ENCODE peak calls at places on chromosome X, in ten cellular contexts. One of them, this sample, is unnamed.

GRCh38 chrX:13472975-13473665 is 96.3 kb upstream of the EGFL6 start:
- DNase-seq in fibroblast of lung: no peak
- DNase-seq in GM23248: peak; percentile 32
- DNase-seq in A549: no peak
- DNase-seq in pancreas: no peak
- DNase-seq in psoas muscle: no peak
- DNase-seq in IMR-90: no peak
- DNase-seq in heart right ventricle: no peak
- DNase-seq in aorta: no peak
- DNase-seq in endodermal cell: no peak
- DNase-seq in this sample: no peak

GRCh38 chrX:15465896-15466651 is 27.1 kb downstream of the PIR start:
- DNase-seq in psoas muscle: no peak
- DNase-seq in fibroblast of lung: no peak
- DNase-seq in endodermal cell: peak; percentile 86
- DNase-seq in heart right ventricle: no peak
- DNase-seq in IMR-90: peak; percentile 7
- DNase-seq in A549: no peak
- DNase-seq in pancreas: no peak
- DNase-seq in GM23248: peak; percentile 20
- DNase-seq in aorta: no peak
- DNase-seq in this sample: no peak

GRCh38 chrX:6849711-6850415 is 297.6 kb upstream of the STS start:
- DNase-seq in GM23248: peak; percentile 1
- DNase-seq in psoas muscle: no peak
- DNase-seq in fibroblast of lung: peak; percentile 20
- DNase-seq in A549: no peak
- DNase-seq in endodermal cell: no peak
- DNase-seq in heart right ventricle: no peak
- DNase-seq in IMR-90: peak; percentile 2
- DNase-seq in aorta: no peak
- DNase-seq in pancreas: no peak
- DNase-seq in this sample: no peak

GRCh38 chrX:43973249-43973672 is at the start of gene NDP:
- DNase-seq in fibroblast of lung: peak; percentile 13
- DNase-seq in aorta: no peak
- DNase-seq in A549: no peak
- DNase-seq in endodermal cell: peak; percentile 43
- DNase-seq in pancreas: no peak
- DNase-seq in IMR-90: no peak
- DNase-seq in GM23248: peak; percentile 34
- DNase-seq in heart right ventricle: no peak
- DNase-seq in psoas muscle: no peak
- DNase-seq in this sample: no peak

GRCh38 chrX:3143043-3143799 is 102.0 kb downstream of the ARSF start:
- DNase-seq in IMR-90: no peak
- DNase-seq in heart right ventricle: no peak
- DNase-seq in psoas muscle: no peak
- DNase-seq in pancreas: no peak
- DNase-seq in aorta: no peak
- DNase-seq in fibroblast of lung: no peak
- DNase-seq in A549: no peak
- DNase-seq in endodermal cell: no peak
- DNase-seq in GM23248: no peak
- DNase-seq in this sample: no peak

GRCh38 chrX:53050841-53051240 is 2.3 kb downstream of the GPR173 start:
- DNase-seq in A549: no peak
- DNase-seq in pancreas: no peak
- DNase-seq in IMR-90: no peak
- DNase-seq in fibroblast of lung: peak; percentile 57
- DNase-seq in psoas muscle: no peak
- DNase-seq in heart right ventricle: no peak
- DNase-seq in GM23248: peak; percentile 45
- DNase-seq in endodermal cell: no peak
- DNase-seq in aorta: no peak
- DNase-seq in this sample: no peak

GRCh38 chrX:132118361-132118760 is 9.5 kb downstream of the FRMD7 start:
- DNase-seq in A549: no peak
- DNase-seq in psoas muscle: no peak
- DNase-seq in fibroblast of lung: no peak
- DNase-seq in heart right ventricle: no peak
- DNase-seq in IMR-90: no peak
- DNase-seq in pancreas: no peak
- DNase-seq in aorta: no peak
- DNase-seq in endodermal cell: peak; percentile 56
- DNase-seq in GM23248: no peak
- DNase-seq in this sample: no peak

GRCh38 chrX:10949541-10949940 is 161.6 kb upstream of the HCCS start:
- DNase-seq in aorta: no peak
- DNase-seq in GM23248: no peak
- DNase-seq in endodermal cell: no peak
- DNase-seq in heart right ventricle: no peak
- DNase-seq in A549: no peak
- DNase-seq in IMR-90: no peak
- DNase-seq in fibroblast of lung: no peak
- DNase-seq in psoas muscle: no peak
- DNase-seq in pancreas: no peak
- DNase-seq in this sample: no peak

GRCh38 chrX:126982158-126982557 is 162.6 kb downstream of the PRR32 start:
- DNase-seq in aorta: no peak
- DNase-seq in pancreas: no peak
- DNase-seq in psoas muscle: no peak
- DNase-seq in IMR-90: no peak
- DNase-seq in heart right ventricle: no peak
- DNase-seq in GM23248: no peak
- DNase-seq in A549: no peak
- DNase-seq in endodermal cell: no peak
- DNase-seq in fibroblast of lung: no peak
- DNase-seq in this sample: no peak

GRCh38 chrX:10794203-10794630 is 173.8 kb upstream of the MID1 start:
- DNase-seq in heart right ventricle: no peak
- DNase-seq in aorta: no peak
- DNase-seq in GM23248: peak; percentile 2
- DNase-seq in endodermal cell: no peak
- DNase-seq in psoas muscle: no peak
- DNase-seq in fibroblast of lung: no peak
- DNase-seq in IMR-90: no peak
- DNase-seq in pancreas: no peak
- DNase-seq in A549: no peak
- DNase-seq in this sample: no peak

GRCh38 chrX:80174925-80175574 is 160.5 kb downstream of the TBX22 start:
- DNase-seq in heart right ventricle: peak; percentile 54
- DNase-seq in fibroblast of lung: no peak
- DNase-seq in psoas muscle: peak; percentile 37
- DNase-seq in pancreas: peak; percentile 15
- DNase-seq in endodermal cell: no peak
- DNase-seq in IMR-90: no peak
- DNase-seq in GM23248: no peak
- DNase-seq in A549: no peak
- DNase-seq in aorta: peak; percentile 86
- DNase-seq in this sample: peak; percentile 43

GRCh38 chrX:112653017-112653416 is 26.7 kb downstream of the LHFPL1 start:
- DNase-seq in IMR-90: no peak
- DNase-seq in aorta: no peak
- DNase-seq in pancreas: no peak
- DNase-seq in heart right ventricle: no peak
- DNase-seq in psoas muscle: no peak
- DNase-seq in endodermal cell: no peak
- DNase-seq in fibroblast of lung: no peak
- DNase-seq in GM23248: no peak
- DNase-seq in A549: no peak
- DNase-seq in this sample: no peak

GRCh38 chrX:21912220-21912619 is 28.3 kb upstream of the SMS start:
- DNase-seq in aorta: no peak
- DNase-seq in psoas muscle: no peak
- DNase-seq in endodermal cell: no peak
- DNase-seq in fibroblast of lung: no peak
- DNase-seq in A549: no peak
- DNase-seq in pancreas: no peak
- DNase-seq in GM23248: no peak
- DNase-seq in IMR-90: no peak
- DNase-seq in heart right ventricle: no peak
- DNase-seq in this sample: no peak

GRCh38 chrX:13827693-13828092 is 10.8 kb upstream of the GPM6B start:
- DNase-seq in endodermal cell: no peak
- DNase-seq in fibroblast of lung: no peak
- DNase-seq in aorta: no peak
- DNase-seq in A549: no peak
- DNase-seq in psoas muscle: no peak
- DNase-seq in pancreas: no peak
- DNase-seq in IMR-90: no peak
- DNase-seq in GM23248: no peak
- DNase-seq in heart right ventricle: no peak
- DNase-seq in this sample: no peak

GRCh38 chrX:69028006-69028760 is 137.1 kb downstream of the PJA1 start:
- DNase-seq in heart right ventricle: no peak
- DNase-seq in aorta: no peak
- DNase-seq in fibroblast of lung: no peak
- DNase-seq in endodermal cell: peak; percentile 30
- DNase-seq in A549: no peak
- DNase-seq in GM23248: no peak
- DNase-seq in pancreas: no peak
- DNase-seq in psoas muscle: no peak
- DNase-seq in IMR-90: no peak
- DNase-seq in this sample: no peak

GRCh38 chrX:7159132-7159861 is 11.3 kb upstream of the PUDP start:
- DNase-seq in heart right ventricle: no peak
- DNase-seq in pancreas: no peak
- DNase-seq in A549: no peak
- DNase-seq in endodermal cell: no peak
- DNase-seq in GM23248: peak; percentile 81
- DNase-seq in aorta: no peak
- DNase-seq in IMR-90: no peak
- DNase-seq in psoas muscle: no peak
- DNase-seq in fibroblast of lung: no peak
- DNase-seq in this sample: no peak

GRCh38 chrX:2261838-2262678 is 238.7 kb downstream of the DHRSX start:
- DNase-seq in heart right ventricle: no peak
- DNase-seq in GM23248: peak; percentile 12
- DNase-seq in pancreas: no peak
- DNase-seq in psoas muscle: no peak
- DNase-seq in fibroblast of lung: peak; percentile 19
- DNase-seq in A549: no peak
- DNase-seq in aorta: no peak
- DNase-seq in endodermal cell: peak; percentile 54
- DNase-seq in IMR-90: peak; percentile 8
- DNase-seq in this sample: peak; percentile 51

GRCh38 chrX:83934220-83934619 is 73.3 kb downstream of the CYLC1 start:
- DNase-seq in aorta: no peak
- DNase-seq in heart right ventricle: no peak
- DNase-seq in A549: no peak
- DNase-seq in psoas muscle: no peak
- DNase-seq in pancreas: no peak
- DNase-seq in fibroblast of lung: no peak
- DNase-seq in endodermal cell: no peak
- DNase-seq in IMR-90: no peak
- DNase-seq in GM23248: peak; percentile 0
- DNase-seq in this sample: no peak

DNA sequence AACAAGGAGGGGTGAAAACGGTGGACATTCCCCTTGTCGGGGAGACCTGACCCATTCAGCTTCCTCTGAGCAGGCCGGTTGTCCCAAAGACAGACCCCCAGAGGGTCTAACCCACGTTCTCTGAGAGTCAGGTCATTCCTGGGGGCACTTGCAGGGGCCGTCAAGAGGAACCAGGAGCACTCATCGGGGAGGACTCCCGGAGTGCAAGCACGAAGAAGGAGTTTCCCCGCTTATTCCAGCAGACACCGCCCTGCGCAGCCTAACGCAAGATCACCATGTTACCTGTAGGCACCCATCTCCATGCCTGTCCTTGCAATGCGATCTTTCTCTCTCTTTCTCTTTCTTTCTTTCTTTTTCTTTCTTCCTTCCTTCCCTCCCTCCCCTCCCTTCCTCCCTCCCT is 154.2 kb downstream of the SHOX start:
- DNase-seq in fibroblast of lung: no peak
- DNase-seq in heart right ventricle: no peak
- DNase-seq in GM23248: no peak
- DNase-seq in A549: no peak
- DNase-seq in endodermal cell: no peak
- DNase-seq in IMR-90: no peak
- DNase-seq in aorta: no peak
- DNase-seq in psoas muscle: no peak
- DNase-seq in pancreas: no peak
- DNase-seq in this sample: no peak
- H3K9me3 ChIP-seq in fibroblast of lung: no peaks in the 10 kb centered on the region
- H3K9me3 ChIP-seq in heart right ventricle: no peaks in the 10 kb centered on the region
- H3K9me3 ChIP-seq in GM23248: no peaks in the 10 kb centered on the region
- H3K9me3 ChIP-seq in A549: no peaks in the 10 kb centered on the region
- H3K9me3 ChIP-seq in endodermal cell: no peaks in the 10 kb centered on the region
- H3K9me3 ChIP-seq in IMR-90: peaks cover 18% of the 10 kb centered on the region
- H3K9me3 ChIP-seq in aorta: peaks cover 2% of the 10 kb centered on the region
- H3K9me3 ChIP-seq in psoas muscle: no peaks in the 10 kb centered on the region
- H3K9me3 ChIP-seq in pancreas: no peaks in the 10 kb centered on the region
- H3K9me3 ChIP-seq in this sample: no peaks in the 10 kb centered on the region

GRCh38 chrX:145609951-145610511 is 207.6 kb upstream of the SLITRK2 start:
- DNase-seq in GM23248: no peak
- DNase-seq in IMR-90: peak; percentile 63
- DNase-seq in psoas muscle: no peak
- DNase-seq in fibroblast of lung: peak; percentile 77
- DNase-seq in heart right ventricle: no peak
- DNase-seq in A549: no peak
- DNase-seq in endodermal cell: no peak
- DNase-seq in pancreas: no peak
- DNase-seq in aorta: no peak
- DNase-seq in this sample: no peak

GRCh38 chrX:145613894-145614293 is 203.7 kb upstream of the SLITRK2 start:
- DNase-seq in pancreas: no peak
- DNase-seq in GM23248: no peak
- DNase-seq in heart right ventricle: no peak
- DNase-seq in fibroblast of lung: peak; percentile 20
- DNase-seq in A549: no peak
- DNase-seq in aorta: no peak
- DNase-seq in psoas muscle: no peak
- DNase-seq in endodermal cell: no peak
- DNase-seq in IMR-90: no peak
- DNase-seq in this sample: no peak
- H3K9me3 ChIP-seq in pancreas: no peaks in the 10 kb centered on the region
- H3K9me3 ChIP-seq in GM23248: no peaks in the 10 kb centered on the region
- H3K9me3 ChIP-seq in heart right ventricle: no peaks in the 10 kb centered on the region
- H3K9me3 ChIP-seq in fibroblast of lung: no peaks in the 10 kb centered on the region
- H3K9me3 ChIP-seq in A549: no peaks in the 10 kb centered on the region
- H3K9me3 ChIP-seq in aorta: no peaks in the 10 kb centered on the region
- H3K9me3 ChIP-seq in psoas muscle: no peaks in the 10 kb centered on the region
- H3K9me3 ChIP-seq in endodermal cell: peaks cover 18% of the 10 kb centered on the region
- H3K9me3 ChIP-seq in IMR-90: peaks cover 2% of the 10 kb centered on the region
- H3K9me3 ChIP-seq in this sample: no peaks in the 10 kb centered on the region

GRCh38 chrX:102651968-102652744 is 873 bp downstream of the GPRASP1 start:
- DNase-seq in pancreas: no peak
- DNase-seq in GM23248: peak; percentile 52
- DNase-seq in fibroblast of lung: peak; percentile 35
- DNase-seq in psoas muscle: peak; percentile 51
- DNase-seq in A549: peak; percentile 16
- DNase-seq in heart right ventricle: peak; percentile 43
- DNase-seq in IMR-90: peak; percentile 29
- DNase-seq in aorta: peak; percentile 57
- DNase-seq in endodermal cell: peak; percentile 66
- DNase-seq in this sample: peak; percentile 69
- H3K9me3 ChIP-seq in pancreas: no peaks in the 10 kb centered on the region
- H3K9me3 ChIP-seq in GM23248: no peaks in the 10 kb centered on the region
- H3K9me3 ChIP-seq in fibroblast of lung: no peaks in the 10 kb centered on the region
- H3K9me3 ChIP-seq in psoas muscle: no peaks in the 10 kb centered on the region
- H3K9me3 ChIP-seq in A549: no peaks in the 10 kb centered on the region
- H3K9me3 ChIP-seq in heart right ventricle: no peaks in the 10 kb centered on the region
- H3K9me3 ChIP-seq in IMR-90: no peaks in the 10 kb centered on the region
- H3K9me3 ChIP-seq in aorta: no peaks in the 10 kb centered on the region
- H3K9me3 ChIP-seq in endodermal cell: no peaks in the 10 kb centered on the region
- H3K9me3 ChIP-seq in this sample: no peaks in the 10 kb centered on the region

GRCh38 chrX:40173662-40174593 is 76.2 kb upstream of the BCOR start:
- DNase-seq in GM23248: peak; percentile 62
- DNase-seq in endodermal cell: peak; percentile 78
- DNase-seq in fibroblast of lung: peak; percentile 8
- DNase-seq in psoas muscle: peak; percentile 56
- DNase-seq in IMR-90: no peak
- DNase-seq in A549: no peak
- DNase-seq in pancreas: no peak
- DNase-seq in aorta: peak; percentile 55
- DNase-seq in heart right ventricle: no peak
- DNase-seq in this sample: no peak
- H3K9me3 ChIP-seq in GM23248: no peaks in the 10 kb centered on the region
- H3K9me3 ChIP-seq in endodermal cell: no peaks in the 10 kb centered on the region
- H3K9me3 ChIP-seq in fibroblast of lung: no peaks in the 10 kb centered on the region
- H3K9me3 ChIP-seq in psoas muscle: no peaks in the 10 kb centered on the region
- H3K9me3 ChIP-seq in IMR-90: no peaks in the 10 kb centered on the region
- H3K9me3 ChIP-seq in A549: no peaks in the 10 kb centered on the region
- H3K9me3 ChIP-seq in pancreas: no peaks in the 10 kb centered on the region
- H3K9me3 ChIP-seq in aorta: no peaks in the 10 kb centered on the region
- H3K9me3 ChIP-seq in heart right ventricle: no peaks in the 10 kb centered on the region
- H3K9me3 ChIP-seq in this sample: no peaks in the 10 kb centered on the region